ENCODE peak calls at places on chromosome 22, in eight cellular contexts. One of them, this sample, is unnamed.

GRCh38 chr22:43777204-43777671 is 34.9 kb downstream of the EFCAB6 start:
- DNase-seq in fibroblast of the aortic adventitia: peak; percentile 69
- DNase-seq in fibroblast of lung: peak; percentile 47
- DNase-seq in prostate gland: no peak
- DNase-seq in tibial artery: no peak
- DNase-seq in cardiac fibroblast: peak; percentile 60
- DNase-seq in sigmoid colon: no peak
- DNase-seq in thoracic aorta: no peak
- DNase-seq in this sample: peak; percentile 84

GRCh38 chr22:37604875-37605274 is 3.8 kb upstream of the GGA1 start:
- DNase-seq in tibial artery: no peak
- DNase-seq in prostate gland: no peak
- DNase-seq in thoracic aorta: no peak
- DNase-seq in sigmoid colon: no peak
- DNase-seq in fibroblast of lung: no peak
- DNase-seq in fibroblast of the aortic adventitia: no peak
- DNase-seq in cardiac fibroblast: no peak
- DNase-seq in this sample: no peak

GRCh38 chr22:30182365-30182764 is 64.2 kb downstream of the LIF start:
- DNase-seq in prostate gland: no peak
- DNase-seq in sigmoid colon: no peak
- DNase-seq in tibial artery: no peak
- DNase-seq in cardiac fibroblast: no peak
- DNase-seq in thoracic aorta: no peak
- DNase-seq in fibroblast of the aortic adventitia: no peak
- DNase-seq in fibroblast of lung: peak; percentile 56
- DNase-seq in this sample: no peak

GRCh38 chr22:45207981-45208664 is 32.6 kb downstream of the KIAA0930 start:
- DNase-seq in sigmoid colon: peak; percentile 57
- DNase-seq in tibial artery: peak; percentile 48
- DNase-seq in cardiac fibroblast: peak; percentile 76
- DNase-seq in thoracic aorta: no peak
- DNase-seq in fibroblast of lung: peak; percentile 65
- DNase-seq in fibroblast of the aortic adventitia: peak; percentile 57
- DNase-seq in prostate gland: peak; percentile 53
- DNase-seq in this sample: peak; percentile 94

GRCh38 chr22:42754658-42755057 is 34.0 kb upstream of the A4GALT start:
- DNase-seq in fibroblast of lung: peak; percentile 91
- DNase-seq in fibroblast of the aortic adventitia: peak; percentile 99
- DNase-seq in tibial artery: no peak
- DNase-seq in sigmoid colon: no peak
- DNase-seq in prostate gland: no peak
- DNase-seq in cardiac fibroblast: peak; percentile 71
- DNase-seq in thoracic aorta: no peak
- DNase-seq in this sample: peak; percentile 58

GRCh38 chr22:48784701-48785503 is 1042.8 kb downstream of the BRD1 start:
- DNase-seq in thoracic aorta: no peak
- DNase-seq in prostate gland: no peak
- DNase-seq in fibroblast of lung: no peak
- DNase-seq in cardiac fibroblast: no peak
- DNase-seq in sigmoid colon: peak; percentile 51
- DNase-seq in fibroblast of the aortic adventitia: no peak
- DNase-seq in tibial artery: peak; percentile 43
- DNase-seq in this sample: no peak

GRCh38 chr22:41821449-41822030 is 11.4 kb upstream of the SREBF2 start:
- DNase-seq in cardiac fibroblast: no peak
- DNase-seq in tibial artery: no peak
- DNase-seq in prostate gland: no peak
- DNase-seq in fibroblast of lung: no peak
- DNase-seq in thoracic aorta: no peak
- DNase-seq in sigmoid colon: no peak
- DNase-seq in fibroblast of the aortic adventitia: no peak
- DNase-seq in this sample: no peak

GRCh38 chr22:20788627-20789344 is 14.9 kb downstream of the SERPIND1 start:
- DNase-seq in fibroblast of the aortic adventitia: no peak
- DNase-seq in cardiac fibroblast: no peak
- DNase-seq in sigmoid colon: no peak
- DNase-seq in fibroblast of lung: no peak
- DNase-seq in thoracic aorta: no peak
- DNase-seq in prostate gland: no peak
- DNase-seq in tibial artery: no peak
- DNase-seq in this sample: no peak

GRCh38 chr22:45328822-45329535 is 19.2 kb downstream of the FAM118A start:
- DNase-seq in fibroblast of lung: no peak
- DNase-seq in prostate gland: no peak
- DNase-seq in thoracic aorta: no peak
- DNase-seq in cardiac fibroblast: no peak
- DNase-seq in tibial artery: no peak
- DNase-seq in fibroblast of the aortic adventitia: no peak
- DNase-seq in sigmoid colon: no peak
- DNase-seq in this sample: no peak

GRCh38 chr22:26450453-26451185 is 21.6 kb downstream of the ASPHD2 start:
- DNase-seq in tibial artery: peak; percentile 10
- DNase-seq in fibroblast of lung: no peak
- DNase-seq in prostate gland: no peak
- DNase-seq in thoracic aorta: no peak
- DNase-seq in cardiac fibroblast: no peak
- DNase-seq in sigmoid colon: peak; percentile 36
- DNase-seq in fibroblast of the aortic adventitia: no peak
- DNase-seq in this sample: no peak

DNA sequence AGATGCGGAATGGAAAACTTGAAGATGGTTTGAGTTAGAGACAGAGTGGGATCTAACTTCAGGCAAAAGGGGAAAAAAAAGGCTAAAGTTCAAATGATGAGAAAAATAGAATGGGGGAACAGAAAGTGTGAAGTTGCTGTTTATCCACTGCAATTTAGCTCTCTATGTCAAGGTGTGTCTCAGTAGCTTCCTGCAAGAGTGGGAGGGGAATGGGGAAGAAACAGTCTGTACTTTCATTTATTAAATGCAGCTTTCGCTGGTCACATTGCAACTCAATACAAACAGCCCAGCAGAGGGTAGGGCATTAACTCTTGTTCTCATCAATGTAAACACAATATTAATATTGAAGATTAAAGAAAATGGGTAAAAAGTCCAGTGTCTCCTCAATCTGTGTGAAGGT is 214.7 kb upstream of the SYN3 start:
- DNase-seq in fibroblast of lung: no peak
- DNase-seq in thoracic aorta: no peak
- DNase-seq in tibial artery: no peak
- DNase-seq in prostate gland: no peak
- DNase-seq in fibroblast of the aortic adventitia: no peak
- DNase-seq in sigmoid colon: no peak
- DNase-seq in cardiac fibroblast: no peak
- DNase-seq in this sample: no peak
- H3K4me3 ChIP-seq in fibroblast of lung: no peak overlapping the region
- H3K4me3 ChIP-seq in thoracic aorta: no peak overlapping the region
- H3K4me3 ChIP-seq in tibial artery: no peak overlapping the region
- H3K4me3 ChIP-seq in prostate gland: no peak overlapping the region
- H3K4me3 ChIP-seq in fibroblast of the aortic adventitia: no peak overlapping the region
- H3K4me3 ChIP-seq in sigmoid colon: no peak overlapping the region
- H3K4me3 ChIP-seq in cardiac fibroblast: no peak overlapping the region
- H3K4me3 ChIP-seq in this sample: no peak overlapping the region

GRCh38 chr22:32827061-32827602 is 25.6 kb downstream of the TIMP3 start:
- DNase-seq in fibroblast of the aortic adventitia: no peak
- DNase-seq in thoracic aorta: no peak
- DNase-seq in fibroblast of lung: no peak
- DNase-seq in sigmoid colon: peak; percentile 63
- DNase-seq in tibial artery: peak; percentile 20
- DNase-seq in cardiac fibroblast: no peak
- DNase-seq in prostate gland: peak; percentile 76
- DNase-seq in this sample: peak; percentile 57

GRCh38 chr22:32829451-32829851 is 27.9 kb downstream of the TIMP3 start:
- DNase-seq in fibroblast of lung: no peak
- DNase-seq in sigmoid colon: peak; percentile 64
- DNase-seq in tibial artery: peak; percentile 60
- DNase-seq in cardiac fibroblast: no peak
- DNase-seq in fibroblast of the aortic adventitia: no peak
- DNase-seq in prostate gland: no peak
- DNase-seq in thoracic aorta: no peak
- DNase-seq in this sample: no peak

GRCh38 chr22:32828561-32828960 is 27.1 kb downstream of the TIMP3 start:
- DNase-seq in prostate gland: no peak
- DNase-seq in tibial artery: peak; percentile 64
- DNase-seq in thoracic aorta: no peak
- DNase-seq in sigmoid colon: peak; percentile 53
- DNase-seq in fibroblast of the aortic adventitia: no peak
- DNase-seq in fibroblast of lung: no peak
- DNase-seq in cardiac fibroblast: no peak
- DNase-seq in this sample: no peak

GRCh38 chr22:32826537-32826936 is 25.0 kb downstream of the TIMP3 start:
- DNase-seq in fibroblast of the aortic adventitia: no peak
- DNase-seq in sigmoid colon: peak; percentile 49
- DNase-seq in cardiac fibroblast: no peak
- DNase-seq in fibroblast of lung: no peak
- DNase-seq in prostate gland: no peak
- DNase-seq in thoracic aorta: no peak
- DNase-seq in tibial artery: peak; percentile 53
- DNase-seq in this sample: no peak

GRCh38 chr22:32828150-32828549 is 26.6 kb downstream of the TIMP3 start:
- DNase-seq in tibial artery: no peak
- DNase-seq in cardiac fibroblast: peak; percentile 25
- DNase-seq in fibroblast of the aortic adventitia: no peak
- DNase-seq in fibroblast of lung: no peak
- DNase-seq in prostate gland: no peak
- DNase-seq in thoracic aorta: no peak
- DNase-seq in sigmoid colon: peak; percentile 28
- DNase-seq in this sample: no peak
- TF ChIP-seq CTCF in tibial artery: no peak
- TF ChIP-seq CTCF in cardiac fibroblast: peak; percentile 27
- TF ChIP-seq CTCF in fibroblast of the aortic adventitia: peak; percentile 46
- TF ChIP-seq CTCF in fibroblast of lung: peak; percentile 37
- TF ChIP-seq CTCF in prostate gland: no peak
- TF ChIP-seq CTCF in thoracic aorta: no peak
- TF ChIP-seq CTCF in sigmoid colon: peak; percentile 14
- TF ChIP-seq CTCF in this sample: peak; percentile 25

GRCh38 chr22:50545522-50546325 is at the start of gene KLHDC7B:
- DNase-seq in fibroblast of lung: peak; percentile 67
- DNase-seq in sigmoid colon: no peak
- DNase-seq in fibroblast of the aortic adventitia: peak; percentile 82
- DNase-seq in cardiac fibroblast: no peak
- DNase-seq in thoracic aorta: no peak
- DNase-seq in tibial artery: no peak
- DNase-seq in prostate gland: no peak
- DNase-seq in this sample: no peak
- H3K4me3 ChIP-seq in fibroblast of lung: no peak within 1 kb of the TSS
- H3K4me3 ChIP-seq in sigmoid colon: no peak within 1 kb of the TSS
- H3K4me3 ChIP-seq in fibroblast of the aortic adventitia: peak within 1 kb of the TSS; percentile 54
- H3K4me3 ChIP-seq in cardiac fibroblast: no peak within 1 kb of the TSS
- H3K4me3 ChIP-seq in thoracic aorta: no peak within 1 kb of the TSS
- H3K4me3 ChIP-seq in tibial artery: no peak within 1 kb of the TSS
- H3K4me3 ChIP-seq in prostate gland: no peak within 1 kb of the TSS
- H3K4me3 ChIP-seq in this sample: no peak within 1 kb of the TSS

GRCh38 chr22:46931414-46931813 is 169.0 kb downstream of the TBC1D22A start:
- DNase-seq in thoracic aorta: no peak
- DNase-seq in prostate gland: no peak
- DNase-seq in tibial artery: no peak
- DNase-seq in cardiac fibroblast: peak; percentile 35
- DNase-seq in fibroblast of lung: no peak
- DNase-seq in fibroblast of the aortic adventitia: peak; percentile 9
- DNase-seq in sigmoid colon: no peak
- DNase-seq in this sample: peak; percentile 69
- TF ChIP-seq CTCF in thoracic aorta: no peak
- TF ChIP-seq CTCF in prostate gland: no peak
- TF ChIP-seq CTCF in tibial artery: no peak
- TF ChIP-seq CTCF in cardiac fibroblast: no peak
- TF ChIP-seq CTCF in fibroblast of lung: no peak
- TF ChIP-seq CTCF in fibroblast of the aortic adventitia: peak; percentile 9
- TF ChIP-seq CTCF in sigmoid colon: no peak
- TF ChIP-seq CTCF in this sample: peak; percentile 49

GRCh38 chr22:28792491-28793383 is 7.6 kb downstream of the XBP1 start:
- DNase-seq in cardiac fibroblast: no peak
- DNase-seq in fibroblast of lung: no peak
- DNase-seq in tibial artery: no peak
- DNase-seq in thoracic aorta: no peak
- DNase-seq in fibroblast of the aortic adventitia: no peak
- DNase-seq in prostate gland: no peak
- DNase-seq in sigmoid colon: no peak
- DNase-seq in this sample: no peak
- H3K4me3 ChIP-seq in cardiac fibroblast: no peak overlapping the region
- H3K4me3 ChIP-seq in fibroblast of lung: no peak overlapping the region
- H3K4me3 ChIP-seq in tibial artery: no peak overlapping the region
- H3K4me3 ChIP-seq in thoracic aorta: no peak overlapping the region
- H3K4me3 ChIP-seq in fibroblast of the aortic adventitia: no peak overlapping the region
- H3K4me3 ChIP-seq in prostate gland: no peak overlapping the region
- H3K4me3 ChIP-seq in sigmoid colon: no peak overlapping the region
- H3K4me3 ChIP-seq in this sample: no peak overlapping the region

DNA sequence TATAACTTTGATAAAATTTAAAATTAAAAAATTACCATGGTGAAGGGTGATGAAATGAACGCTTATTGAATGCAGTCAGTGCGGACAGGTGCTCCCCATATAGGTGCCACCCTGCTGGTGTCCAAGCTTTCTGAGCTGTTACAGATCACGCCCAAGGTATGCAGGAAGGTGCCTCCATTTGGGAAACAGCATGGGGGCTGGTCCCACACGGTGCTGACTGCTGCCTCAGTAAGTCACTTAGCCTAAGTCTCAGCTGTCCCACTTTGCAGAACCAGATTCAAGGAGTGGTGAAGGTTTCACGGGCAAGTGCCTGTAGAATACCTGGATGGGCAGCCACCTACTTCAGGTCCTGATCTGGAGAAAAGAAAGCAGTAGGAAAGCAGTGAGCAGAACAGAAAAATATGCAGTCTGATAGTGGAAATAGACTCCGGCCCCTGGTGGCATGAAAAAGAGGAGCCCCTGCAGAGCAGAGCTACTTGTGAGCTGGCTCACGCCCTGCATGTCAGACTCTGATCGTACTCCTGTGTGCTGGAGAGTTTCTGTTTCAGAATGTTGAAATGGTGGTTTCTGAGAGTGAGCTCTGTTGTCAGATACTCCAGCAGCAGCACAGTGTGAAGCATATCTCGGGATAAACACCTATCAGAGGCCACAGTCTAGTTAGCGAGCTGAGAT is 33.2 kb downstream of the ADORA2A start:
- DNase-seq in cardiac fibroblast: no peak
- DNase-seq in prostate gland: no peak
- DNase-seq in sigmoid colon: no peak
- DNase-seq in thoracic aorta: no peak
- DNase-seq in tibial artery: no peak
- DNase-seq in fibroblast of the aortic adventitia: peak; percentile 16
- DNase-seq in fibroblast of lung: no peak
- DNase-seq in this sample: no peak
- TF ChIP-seq CTCF in cardiac fibroblast: no peak
- TF ChIP-seq CTCF in prostate gland: no peak
- TF ChIP-seq CTCF in sigmoid colon: no peak
- TF ChIP-seq CTCF in thoracic aorta: no peak
- TF ChIP-seq CTCF in tibial artery: no peak
- TF ChIP-seq CTCF in fibroblast of the aortic adventitia: no peak
- TF ChIP-seq CTCF in fibroblast of lung: no peak
- TF ChIP-seq CTCF in this sample: no peak

GRCh38 chr22:40443675-40444482 is 73.5 kb downstream of the SGSM3 start:
- DNase-seq in prostate gland: no peak
- DNase-seq in tibial artery: peak; percentile 89
- DNase-seq in fibroblast of the aortic adventitia: peak; percentile 73
- DNase-seq in fibroblast of lung: no peak
- DNase-seq in cardiac fibroblast: peak; percentile 16
- DNase-seq in sigmoid colon: no peak
- DNase-seq in thoracic aorta: no peak
- DNase-seq in this sample: no peak
- H3K4me3 ChIP-seq in prostate gland: no peak overlapping the region
- H3K4me3 ChIP-seq in tibial artery: no peak overlapping the region
- H3K4me3 ChIP-seq in fibroblast of the aortic adventitia: no peak overlapping the region
- H3K4me3 ChIP-seq in fibroblast of lung: no peak overlapping the region
- H3K4me3 ChIP-seq in cardiac fibroblast: no peak overlapping the region
- H3K4me3 ChIP-seq in sigmoid colon: no peak overlapping the region
- H3K4me3 ChIP-seq in thoracic aorta: peak overlapping the region; percentile 1
- H3K4me3 ChIP-seq in this sample: no peak overlapping the region

This sample was measured in epithelial cell of esophagus.